ENCODE peak calls at places on chromosomes 7 and 10, in six cellular contexts. M is epithelial cell of esophagus, S is lung, B is sigmoid colon, L is endothelial cell, C is coronary artery. G is an unnamed sample.

GRCh38 chr10:6578221-6579192 is 1.6 kb downstream of the PRKCQ start:
- DNase-seq in M (no peak), S (no peak), B (no peak), L (no peak), C (no peak), G (no peak)

GRCh38 chr7:70940597-70940996 is 191.3 kb upstream of the GALNT17 start:
- DNase-seq in M (no peak), S (no peak), B (no peak), L (no peak), C (peak), G (peak)

GRCh38 chr7:132568962-132569361 is 7.3 kb downstream of the PLXNA4 start:
- DNase-seq in M (no peak), S (no peak), B (no peak), L (no peak), C (no peak), G (no peak)

GRCh38 chr7:40983106-40983505 is 719.8 kb downstream of the INHBA start:
- DNase-seq in M (no peak), S (no peak), B (no peak), L (no peak), C (no peak), G (no peak)

GRCh38 chr10:121608669-121609190 is 10.5 kb upstream of the FGFR2 start:
- DNase-seq in M (peak), S (peak), B (peak), L (peak), C (no peak), G (peak)

GRCh38 chr10:47143473-47143872 is 156.5 kb upstream of the GDF10 start:
- DNase-seq in M (no peak), S (no peak), B (no peak), L (no peak), C (no peak), G (no peak)

GRCh38 chr7:44964384-44964830 is 14.4 kb downstream of the MYO1G start:
- DNase-seq in M (peak), S (no peak), B (no peak), L (no peak), C (no peak), G (no peak)

GRCh38 chr10:61643316-61643751 is 19.4 kb upstream of the CABCOCO1 start:
- DNase-seq in M (peak), S (no peak), B (no peak), L (no peak), C (no peak), G (no peak)

GRCh38 chr7:106592282-106593027 is 68.5 kb downstream of the CCDC71L start:
- DNase-seq in M (no peak), S (no peak), B (no peak), L (no peak), C (no peak), G (no peak)

GRCh38 chr10:121183241-121183640 is 332.1 kb downstream of the WDR11 start:
- DNase-seq in M (no peak), S (no peak), B (no peak), L (no peak), C (no peak), G (no peak)

GRCh38 chr7:1945558-1945957 is 275.5 kb downstream of the ELFN1 start:
- DNase-seq in M (no peak), S (no peak), B (peak), L (no peak), C (no peak), G (no peak)

GRCh38 chr10:79184141-79184625 is 115.4 kb downstream of the ZMIZ1 start:
- DNase-seq in M (peak), S (peak), B (no peak), L (no peak), C (no peak), G (no peak)

GRCh38 chr7:41969713-41970112 is 266.8 kb upstream of the INHBA start:
- DNase-seq in M (no peak), S (no peak), B (no peak), L (no peak), C (no peak), G (no peak)

GRCh38 chr10:103241262-103242011 is 4.2 kb upstream of the RPEL1 start:
- DNase-seq in M (peak), S (peak), B (no peak), L (no peak), C (no peak), G (no peak)

GRCh38 chr10:26765549-26765948 is 68.0 kb downstream of the PDSS1 start:
- DNase-seq in M (no peak), S (no peak), B (no peak), L (no peak), C (no peak), G (no peak)

GRCh38 chr7:67413670-67414069 is 417.0 kb downstream of the TYW1 start:
- DNase-seq in M (no peak), S (no peak), B (no peak), L (no peak), C (no peak), G (no peak)

GRCh38 chr7:149422914-149423285 is 38.0 kb downstream of the ZNF777 start:
- DNase-seq in M (no peak), S (no peak), B (no peak), L (peak), C (no peak), G (no peak)

GRCh38 chr10:128976886-128977285 is 490.2 kb upstream of the MGMT start:
- DNase-seq in M (no peak), S (no peak), B (no peak), L (no peak), C (no peak), G (no peak)

GRCh38 chr7:108402865-108403264 is 53.4 kb downstream of the NRCAM start:
- DNase-seq in M (peak), S (no peak), B (no peak), L (no peak), C (no peak), G (no peak)

GRCh38 chr7:22147113-22147512 is 201.4 kb upstream of the CDCA7L start:
- DNase-seq in M (no peak), S (no peak), B (no peak), L (no peak), C (no peak), G (no peak)

GRCh38 chr10:103652599-103653281 is 159.2 kb downstream of the NEURL1 start:
- DNase-seq in M (no peak), S (no peak), B (no peak), L (no peak), C (no peak), G (no peak)

GRCh38 chr7:19919156-19920085 is 146.0 kb upstream of the TMEM196 start:
- DNase-seq in M (no peak), S (no peak), B (no peak), L (no peak), C (no peak), G (no peak)

GRCh38 chr10:119673271-119673670 is 22.1 kb downstream of the BAG3 start:
- DNase-seq in M (no peak), S (no peak), B (no peak), L (no peak), C (no peak), G (no peak)

GRCh38 chr10:99560277-99561126 is 27.8 kb downstream of the NKX2-3 start:
- DNase-seq in M (peak), S (peak), B (peak), L (peak), C (no peak), G (no peak)

GRCh38 chr7:101216860-101217387 is 457 bp downstream of the PLOD3 start:
- DNase-seq in M (no peak), S (no peak), B (no peak), L (peak), C (no peak), G (no peak)

GRCh38 chr10:10311966-10312365 is 705.7 kb upstream of the CELF2 start:
- DNase-seq in M (no peak), S (no peak), B (no peak), L (no peak), C (no peak), G (no peak)

GRCh38 chr7:32221756-32222155 is 151.5 kb upstream of the PDE1C start:
- DNase-seq in M (no peak), S (no peak), B (no peak), L (no peak), C (no peak), G (no peak)

GRCh38 chr7:11716185-11716584 is 115.8 kb downstream of the THSD7A start:
- DNase-seq in M (peak), S (no peak), B (no peak), L (no peak), C (no peak), G (no peak)

GRCh38 chr7:81002471-81002870 is 83.6 kb upstream of the SEMA3C start:
- DNase-seq in M (no peak), S (no peak), B (no peak), L (no peak), C (no peak), G (no peak)

GRCh38 chr10:103839867-103840746 is 15.3 kb downstream of the SH3PXD2A start:
- DNase-seq in M (no peak), S (peak), B (peak), L (peak), C (peak), G (no peak)

GRCh38 chr10:95290801-95291633 is at the start of gene PDLIM1:
- DNase-seq in M (peak), S (peak), B (peak), L (peak), C (peak), G (peak)

GRCh38 chr10:128078136-128078969 is 47.9 kb downstream of the MKI67 start:
- DNase-seq in M (peak), S (no peak), B (peak), L (peak), C (peak), G (peak)

GRCh38 chr10:31778627-31779026 is 150.0 kb downstream of the ARHGAP12 start:
- DNase-seq in M (no peak), S (no peak), B (no peak), L (no peak), C (no peak), G (no peak)

GRCh38 chr10:102509387-102509786 is 5.6 kb downstream of the SUFU start:
- DNase-seq in M (peak), S (no peak), B (no peak), L (no peak), C (no peak), G (no peak)

GRCh38 chr10:103881420-103882284 is 26.3 kb upstream of the SH3PXD2A start:
- DNase-seq in M (peak), S (no peak), B (no peak), L (no peak), C (no peak), G (no peak)

GRCh38 chr10:77455538-77455937 is 182.1 kb downstream of the KCNMA1 start:
- DNase-seq in M (peak), S (no peak), B (no peak), L (no peak), C (no peak), G (no peak)

GRCh38 chr7:149673006-149673405 is 100.4 kb downstream of the ZNF467 start:
- DNase-seq in M (no peak), S (no peak), B (no peak), L (no peak), C (no peak), G (no peak)

GRCh38 chr7:136958016-136958415 is 89.6 kb downstream of the CHRM2 start:
- DNase-seq in M (no peak), S (no peak), B (no peak), L (no peak), C (no peak), G (no peak)

GRCh38 chr10:70482982-70483760 is 4.6 kb downstream of the PALD1 start:
- DNase-seq in M (no peak), S (no peak), B (no peak), L (no peak), C (no peak), G (no peak)

GRCh38 chr10:118311505-118311904 is 30.6 kb downstream of the FAM204A start:
- DNase-seq in M (no peak), S (no peak), B (no peak), L (no peak), C (no peak), G (no peak)

DNA sequence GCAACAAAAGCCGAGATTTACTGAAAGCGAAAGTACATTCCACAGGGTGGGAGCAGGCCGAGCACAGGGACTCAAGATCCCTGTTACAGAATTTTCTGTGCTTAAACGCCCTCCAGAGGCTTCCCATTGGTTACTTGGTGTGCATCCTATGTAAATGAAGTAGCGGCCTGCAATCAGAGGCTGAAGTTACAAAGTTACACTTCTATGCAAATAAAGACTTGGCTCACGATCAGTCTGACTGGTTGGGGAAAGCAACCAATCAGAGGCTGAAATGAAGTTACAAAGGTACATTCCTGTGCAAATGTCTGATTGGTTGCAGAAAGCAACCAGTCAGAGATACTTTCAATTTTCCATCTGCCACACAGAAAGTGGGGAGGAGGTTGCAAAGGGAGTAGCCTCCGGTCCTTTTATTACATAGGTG is 4.1 kb downstream of the ACBD7 start:
- DNase-seq in M (peak), S (peak), B (no peak), L (no peak), C (no peak), G (no peak)
- TF ChIP-seq CTCF in M (no peak), S (peak), B (no peak), L (no peak), C (no peak), G (no peak)

GRCh38 chr10:50275650-50276235 is 24.4 kb upstream of the ASAH2 start:
- DNase-seq in M (peak), S (no peak), B (no peak), L (peak), C (no peak), G (no peak)
- TF ChIP-seq CTCF in M (peak), S (peak), B (no peak), L (peak), C (peak), G (no peak)

DNA sequence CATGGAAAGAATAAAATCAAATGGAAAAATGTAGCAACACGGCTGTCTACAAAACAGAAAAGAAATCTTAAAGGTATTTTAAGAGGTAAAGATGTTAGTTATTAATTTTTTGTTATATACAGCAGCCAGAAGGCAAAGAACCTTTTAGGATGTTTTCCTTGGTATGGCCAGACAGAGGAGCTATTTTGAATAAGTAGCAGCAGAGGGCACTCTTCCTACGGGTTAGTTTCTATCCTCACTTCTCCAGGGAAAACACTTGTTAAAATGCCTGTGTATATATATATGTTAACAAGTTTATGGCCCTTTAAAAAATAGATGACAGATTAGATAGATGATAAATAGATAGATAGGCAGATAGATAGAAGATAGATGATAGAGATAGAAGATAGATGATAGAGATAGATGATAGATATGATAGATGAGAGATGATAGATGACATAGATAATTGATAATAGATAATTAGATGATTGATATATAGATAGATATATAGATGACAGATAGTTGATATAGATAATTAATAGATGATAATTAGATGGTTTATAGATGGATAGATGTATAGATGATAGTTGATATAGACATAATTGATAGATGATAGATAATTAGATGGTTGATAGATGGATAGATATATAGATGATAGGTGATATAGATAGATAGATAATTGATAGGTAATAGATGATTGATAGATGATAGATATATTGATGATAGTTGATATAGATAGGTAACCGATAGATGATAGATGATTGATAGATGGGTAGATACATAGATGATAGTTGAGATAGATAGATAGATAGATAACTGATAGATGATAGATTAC is 57.8 kb upstream of the WIPF3 start:
- DNase-seq in M (peak), S (no peak), B (no peak), L (no peak), C (no peak), G (no peak)
- TF ChIP-seq CTCF in M (peak), S (peak), B (peak), L (peak), C (peak), G (no peak)

DNA sequence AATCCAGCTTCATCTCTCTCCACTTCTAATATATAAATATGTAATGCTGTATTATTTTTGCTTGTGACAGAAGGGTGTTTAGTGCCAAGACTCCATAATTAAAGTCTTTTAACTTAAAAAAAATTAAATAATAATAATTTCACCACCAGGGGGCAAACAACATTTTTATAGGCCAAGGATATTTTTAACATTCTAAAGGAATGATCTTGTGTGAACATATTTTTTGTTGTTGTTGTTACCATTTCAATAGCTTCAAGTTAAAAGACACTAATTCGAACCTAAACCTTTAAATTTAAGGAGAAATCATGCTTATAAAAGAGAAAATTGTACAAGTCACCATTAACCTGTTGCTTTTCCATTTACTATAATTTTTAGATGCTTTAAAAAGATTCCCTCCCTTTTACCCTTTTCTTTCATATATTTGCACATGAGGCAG is 7.5 kb upstream of the DNAJC1 start:
- DNase-seq in M (no peak), S (no peak), B (no peak), L (no peak), C (no peak), G (no peak)
- TF ChIP-seq CTCF in M (peak), S (no peak), B (peak), L (peak), C (peak), G (peak)

GRCh38 chr10:15658099-15658702 is 61.5 kb downstream of the ITGA8 start:
- DNase-seq in M (no peak), S (no peak), B (no peak), L (no peak), C (no peak), G (no peak)

GRCh38 chr10:15661574-15661973 is 58.1 kb downstream of the ITGA8 start:
- DNase-seq in M (no peak), S (no peak), B (no peak), L (no peak), C (no peak), G (no peak)

GRCh38 chr10:15660990-15661389 is 58.7 kb downstream of the ITGA8 start:
- DNase-seq in M (no peak), S (no peak), B (no peak), L (no peak), C (no peak), G (no peak)
- TF ChIP-seq CTCF in M (no peak), S (no peak), B (no peak), L (no peak), C (no peak), G (no peak)